ENCODE peak calls at places on chromosomes 5 and 9, in five cellular contexts. F, M, O, D and Z are unnamed samples.
A peak's percentile ranks its signal among the peaks of the same experiment; 100 is the strongest.

GRCh38 chr9:16282216-16282615 is 588.3 kb downstream of the BNC2 start:
- DNase-seq in F (no peak), O (no peak), M (no peak), D (no peak), Z (no peak)

GRCh38 chr9:99820330-99821186 is 1.1 kb upstream of the NR4A3 start:
- DNase-seq in F (no peak), D (peak; percentile 79), O (peak; percentile 66), M (peak; percentile 80), Z (peak; percentile 94)

GRCh38 chr5:124061663-124062062 is 549.7 kb downstream of the CSNK1G3 start:
- DNase-seq in M (no peak), D (no peak), F (no peak), O (peak; percentile 16), Z (no peak)

GRCh38 chr5:173598686-173599085 is 17.8 kb downstream of the BOD1 start:
- DNase-seq in O (no peak), D (no peak), F (no peak), M (no peak), Z (no peak)

GRCh38 chr5:138696501-138696900 is 56.7 kb upstream of the CTNNA1 start:
- DNase-seq in M (no peak), F (no peak), O (no peak), D (no peak), Z (no peak)

GRCh38 chr5:43033845-43034590 is 6.1 kb downstream of the ANXA2R start:
- DNase-seq in F (no peak), O (no peak), D (no peak), M (no peak), Z (no peak)

GRCh38 chr9:16455842-16456241 is 414.6 kb downstream of the BNC2 start:
- DNase-seq in M (no peak), O (no peak), D (no peak), F (no peak), Z (no peak)

GRCh38 chr5:145465487-145466263 is 369.5 kb downstream of the PRELID2 start:
- DNase-seq in O (no peak), D (no peak), F (no peak), M (no peak), Z (no peak)

GRCh38 chr5:92552206-92553160 is 1028.5 kb downstream of the NR2F1-AS1 start:
- DNase-seq in D (no peak), M (no peak), O (no peak), F (peak; percentile 89), Z (no peak)

GRCh38 chr9:29214162-29214520 is 1640.9 kb upstream of the C9orf72 start:
- DNase-seq in M (no peak), D (no peak), F (no peak), O (no peak), Z (no peak)

GRCh38 chr9:88076286-88077070 is 61.8 kb downstream of the SPATA31C2 start:
- DNase-seq in O (peak; percentile 91), D (peak; percentile 93), F (peak; percentile 63), M (peak; percentile 5), Z (no peak)

GRCh38 chr9:101026824-101027223 is 1.7 kb upstream of the PLPPR1 start:
- DNase-seq in M (no peak), O (no peak), F (no peak), D (no peak), Z (no peak)

GRCh38 chr5:83965431-83965830 is 244.8 kb upstream of the HAPLN1 start:
- DNase-seq in F (no peak), D (no peak), O (no peak), M (no peak), Z (no peak)

GRCh38 chr5:148687427-148687826 is 33.1 kb upstream of the HTR4 start:
- DNase-seq in M (no peak), O (no peak), D (no peak), F (peak; percentile 64), Z (no peak)

GRCh38 chr5:176578391-176578808 is 29.3 kb downstream of the CDHR2 start:
- DNase-seq in O (peak; percentile 80), M (no peak), F (peak; percentile 83), D (no peak), Z (no peak)

GRCh38 chr9:2242778-2243395 is 227.7 kb downstream of the SMARCA2 start:
- DNase-seq in O (no peak), D (no peak), M (no peak), F (no peak), Z (no peak)

GRCh38 chr5:55385227-55385626 is 77.4 kb downstream of the MTREX start:
- DNase-seq in F (no peak), O (no peak), M (no peak), D (no peak), Z (no peak)

GRCh38 chr5:81350507-81350906 is 43.4 kb downstream of the ACOT12 start:
- DNase-seq in F (no peak), O (no peak), D (no peak), M (no peak), Z (peak; percentile 26)

GRCh38 chr5:2006193-2006970 is 123.7 kb upstream of the IRX4 start:
- DNase-seq in M (no peak), O (no peak), D (no peak), F (no peak), Z (peak; percentile 88)

GRCh38 chr5:78779771-78780616 is 131.4 kb upstream of the LHFPL2 start:
- DNase-seq in O (no peak), D (no peak), M (no peak), F (no peak), Z (no peak)

GRCh38 chr5:157917909-157918809 is 59.2 kb upstream of the CLINT1 start:
- DNase-seq in F (peak; percentile 66), M (no peak), O (peak; percentile 86), D (peak; percentile 65), Z (no peak)

GRCh38 chr9:36258989-36259315 is 704 bp upstream of the GNE start:
- DNase-seq in F (no peak), M (no peak), O (no peak), D (no peak), Z (no peak)

GRCh38 chr5:37121465-37121864 is 127.7 kb downstream of the CPLANE1 start:
- DNase-seq in F (no peak), D (no peak), O (no peak), M (no peak), Z (no peak)

GRCh38 chr5:142960309-142960696 is 190.1 kb downstream of the ARHGAP26 start:
- DNase-seq in M (no peak), O (no peak), D (no peak), F (peak; percentile 81), Z (no peak)

GRCh38 chr9:112378441-112379176 is 1.3 kb upstream of the HSDL2 start:
- DNase-seq in F (no peak), D (peak; percentile 57), O (peak; percentile 40), M (no peak), Z (no peak)

GRCh38 chr9:20200900-20201495 is 412.2 kb upstream of the SLC24A2 start:
- DNase-seq in M (no peak), D (no peak), F (no peak), O (no peak), Z (no peak)

GRCh38 chr5:83473344-83474169 is 2.0 kb downstream of the VCAN start:
- DNase-seq in O (peak; percentile 70), M (peak; percentile 67), D (peak; percentile 66), F (peak; percentile 86), Z (peak; percentile 98)

GRCh38 chr5:83991566-83992224 is 271.0 kb upstream of the HAPLN1 start:
- DNase-seq in M (no peak), O (no peak), F (no peak), D (no peak), Z (no peak)

GRCh38 chr5:67577424-67577823 is 380.8 kb upstream of the CD180 start:
- DNase-seq in D (no peak), F (no peak), M (no peak), O (no peak), Z (no peak)

GRCh38 chr9:33852216-33852826 is 35.4 kb downstream of the UBE2R2 start:
- DNase-seq in O (peak; percentile 81), F (peak; percentile 43), M (peak; percentile 60), D (peak; percentile 77), Z (no peak)

GRCh38 chr9:127999461-127999860 is 18.7 kb upstream of the EEIG1 start:
- DNase-seq in M (no peak), O (no peak), F (no peak), D (no peak), Z (no peak)

DNA sequence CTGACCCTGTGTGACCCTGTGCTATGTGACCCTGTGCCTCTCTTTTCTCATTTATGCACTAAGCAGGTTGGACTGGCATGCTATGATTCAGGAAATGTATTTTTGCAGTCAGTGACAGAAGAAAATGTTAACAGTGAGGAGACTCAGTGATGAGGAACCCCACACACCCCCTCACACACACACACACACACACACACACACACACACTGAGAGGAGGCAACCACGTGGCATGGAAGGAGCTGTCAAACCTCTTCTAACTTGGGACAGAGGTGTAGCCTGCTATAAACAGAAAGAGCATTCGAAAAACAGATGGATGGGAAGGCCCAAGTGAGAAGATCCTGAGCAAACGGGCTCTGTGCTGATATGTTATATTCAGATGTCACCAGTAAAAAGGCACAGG is 57.9 kb upstream of the GRIA1 start:
- DNase-seq in F (no peak), D (no peak), M (no peak), O (no peak), Z (no peak)
- TF ChIP-seq POLR2A in F (no peak), D (no peak), M (no peak), O (no peak), Z (no peak)

DNA sequence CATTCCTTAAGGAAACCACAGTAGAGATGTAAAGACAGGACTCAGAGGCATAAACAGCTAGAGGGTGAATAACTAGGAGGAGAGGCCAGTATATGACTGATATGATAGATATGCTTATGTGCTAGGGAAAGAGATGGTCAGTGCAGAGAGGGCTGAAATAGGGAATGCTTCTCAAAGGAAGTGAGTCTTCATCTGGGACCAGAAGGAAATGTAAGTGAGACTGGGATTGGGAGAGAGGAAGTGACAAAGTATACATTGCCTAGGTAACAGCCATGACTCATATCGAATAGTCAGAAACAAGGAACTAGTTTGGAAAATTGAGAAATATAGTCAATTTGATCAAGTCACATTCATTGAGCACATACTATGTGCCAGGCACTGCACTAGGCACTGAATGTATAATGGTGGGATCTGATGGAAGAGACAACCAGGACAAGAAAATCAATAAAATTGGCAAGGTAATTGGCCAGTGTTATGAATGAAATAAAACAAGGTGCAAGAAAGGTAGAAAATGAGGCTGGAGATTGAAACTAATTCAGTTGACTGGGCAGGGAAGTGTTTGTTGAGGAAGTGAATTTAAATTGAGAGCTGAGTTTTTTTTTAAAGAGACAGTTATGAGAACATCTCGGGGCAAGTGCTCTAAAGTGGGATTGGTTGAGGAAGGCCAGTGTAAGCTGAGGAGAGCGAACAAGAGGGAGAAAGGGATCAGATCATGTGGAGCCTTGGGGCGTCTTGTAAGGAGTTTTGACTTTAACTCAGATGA is 4.3 kb downstream of the ERAP2 start:
- DNase-seq in D (no peak), F (no peak), M (no peak), O (no peak), Z (no peak)
- H3K4me1 ChIP-seq in D (no peaks in the 10 kb centered on the region), F (peaks cover 34% of the 10 kb centered on the region), M (peaks cover 24% of the 10 kb centered on the region), O (peaks cover 60% of the 10 kb centered on the region), Z (peaks cover 30% of the 10 kb centered on the region)

GRCh38 chr9:125982798-125983406 is 235.7 kb downstream of the PBX3 start:
- DNase-seq in O (no peak), M (no peak), D (no peak), F (no peak), Z (no peak)

GRCh38 chr9:125974705-125975104 is 227.5 kb downstream of the PBX3 start:
- DNase-seq in O (no peak), D (no peak), F (no peak), M (no peak), Z (no peak)

GRCh38 chr9:125979383-125979782 is 232.2 kb downstream of the PBX3 start:
- DNase-seq in O (no peak), F (no peak), M (no peak), D (no peak), Z (no peak)

GRCh38 chr9:125971895-125972729 is 224.9 kb downstream of the PBX3 start:
- DNase-seq in M (no peak), O (no peak), F (no peak), D (no peak), Z (no peak)

GRCh38 chr9:125977223-125977622 is 230.1 kb downstream of the PBX3 start:
- DNase-seq in F (no peak), O (no peak), D (no peak), M (no peak), Z (no peak)
- H3K36me3 ChIP-seq in F (no peaks in the 10 kb centered on the region), O (no peaks in the 10 kb centered on the region), D (no peaks in the 10 kb centered on the region), M (no peaks in the 10 kb centered on the region), Z (no peaks in the 10 kb centered on the region)

GRCh38 chr5:150022163-150022540 is 21.6 kb downstream of the HMGXB3 start:
- DNase-seq in D (no peak), M (no peak), O (no peak), F (peak; percentile 83), Z (no peak)
- TF ChIP-seq POLR2A in D (no peak), M (no peak), O (no peak), F (no peak), Z (no peak)